ENCODE peak calls at places on chromosomes 1 and 21, in seven cellular contexts. I is NCI-H1048, F is T-helper 9 cell, V is dermis microvascular lymphatic vessel endothelial cell, U is ovary, H is T47D, J is choroid plexus epithelial cell. P is an unnamed sample.

GRCh38 chr1:43621386-43621785 is 28.6 kb upstream of the KDM4A start:
- DNase-seq in V (no peak), F (no peak), I (no peak), J (no peak), H (no peak), U (no peak), P (no peak)

GRCh38 chr1:226873771-226874578 is 3.6 kb downstream of the PSEN2 start:
- DNase-seq in I (no peak), J (no peak), H (no peak), U (no peak), F (no peak), V (peak; percentile 28), P (no peak)

GRCh38 chr21:33865176-33865575 is 50.4 kb downstream of the ATP5PO start:
- DNase-seq in H (no peak), I (no peak), V (no peak), J (no peak), F (no peak), U (no peak), P (no peak)

GRCh38 chr1:236922190-236922589 is 82.1 kb downstream of the MT1HL1 start:
- DNase-seq in F (no peak), U (no peak), V (no peak), I (no peak), J (no peak), H (no peak), P (no peak)

GRCh38 chr1:193543259-193543658 is 356.8 kb upstream of the B3GALT2 start:
- DNase-seq in F (no peak), I (no peak), J (peak; percentile 22), U (peak; percentile 22), V (no peak), H (no peak), P (no peak)

GRCh38 chr1:52402860-52403240 is 1.4 kb downstream of the ORC1 start:
- DNase-seq in F (no peak), I (no peak), J (no peak), H (no peak), V (no peak), U (no peak), P (peak; percentile 20)

GRCh38 chr1:180040034-180040433 is 85.4 kb downstream of the CEP350 start:
- DNase-seq in J (no peak), V (peak; percentile 66), I (no peak), H (no peak), F (no peak), U (no peak), P (no peak)

GRCh38 chr21:45877821-45878469 is 103.6 kb upstream of the COL6A1 start:
- DNase-seq in V (no peak), F (no peak), I (no peak), J (peak; percentile 55), H (no peak), U (no peak), P (no peak)

GRCh38 chr1:83816836-83817235 is 182.1 kb downstream of the TTLL7 start:
- DNase-seq in U (no peak), F (no peak), J (no peak), V (no peak), I (no peak), H (no peak), P (no peak)

P was measured in HuH-7.